ENCODE peak calls at places on chromosome 1, in four cellular contexts. J is K562, D is HepG2, O is GM12878. H is an unnamed sample.

GRCh38 chr1:7007902-7008301 is 222.6 kb downstream of the CAMTA1 start:
- DNase-seq in J (no peak), D (no peak), O (no peak), H (no peak)

GRCh38 chr1:56992318-56993136 is 26.7 kb upstream of the C8B start:
- DNase-seq in J (no peak), D (no peak), O (no peak), H (no peak)

GRCh38 chr1:3433596-3434320 is 20.7 kb upstream of the ARHGEF16 start:
- DNase-seq in J (no peak), D (no peak), O (no peak), H (no peak)

GRCh38 chr1:156804572-156805243 is 11.9 kb downstream of the SH2D2A start:
- DNase-seq in J (no peak), D (no peak), O (no peak), H (no peak)

GRCh38 chr1:48469616-48470500 is 2.1 kb downstream of the SPATA6 start:
- DNase-seq in J (no peak), D (no peak), O (no peak), H (no peak)

GRCh38 chr1:218816999-218817398 is 356.7 kb upstream of the LYPLAL1 start:
- DNase-seq in J (no peak), D (no peak), O (no peak), H (no peak)

GRCh38 chr1:34865981-34866761 is 6.6 kb upstream of the SMIM12 start:
- DNase-seq in J (peak; percentile 83), D (peak; percentile 41), O (peak; percentile 52), H (peak; percentile 98)

GRCh38 chr1:172746091-172746949 is 87.4 kb downstream of the FASLG start:
- DNase-seq in J (peak; percentile 30), D (peak; percentile 66), O (peak; percentile 70), H (no peak)

GRCh38 chr1:52955129-52955970 is 28.3 kb downstream of the SCP2 start:
- DNase-seq in J (peak; percentile 19), D (peak; percentile 18), O (no peak), H (no peak)

GRCh38 chr1:187691439-187691838 is 862.7 kb downstream of the PLA2G4A start:
- DNase-seq in J (no peak), D (peak; percentile 8), O (no peak), H (no peak)

GRCh38 chr1:212528501-212528900 is 80.1 kb upstream of the ATF3 start:
- DNase-seq in J (no peak), D (no peak), O (no peak), H (no peak)

GRCh38 chr1:160169553-160170399 is 18.4 kb downstream of the ATP1A4 start:
- DNase-seq in J (no peak), D (no peak), O (peak; percentile 71), H (peak; percentile 79)

GRCh38 chr1:43206721-43207228 is 34.6 kb downstream of the CFAP57 start:
- DNase-seq in J (no peak), D (peak; percentile 91), O (no peak), H (peak; percentile 89)
- TF ChIP-seq HDAC6 in J (no peak), D (no peak), O (no peak), H (no peak)

GRCh38 chr1:206674745-206675175 is 9.9 kb upstream of the MAPKAPK2 start:
- DNase-seq in J (no peak), D (no peak), O (no peak), H (no peak)
- TF ChIP-seq SRF in J (no peak), D (no peak), O (no peak), H (no peak)

GRCh38 chr1:28981170-28981569 is 66.8 kb downstream of the EPB41 start:
- DNase-seq in J (no peak), D (no peak), O (no peak), H (no peak)
- TF ChIP-seq HDAC6 in J (no peak), D (no peak), O (no peak), H (no peak)

DNA sequence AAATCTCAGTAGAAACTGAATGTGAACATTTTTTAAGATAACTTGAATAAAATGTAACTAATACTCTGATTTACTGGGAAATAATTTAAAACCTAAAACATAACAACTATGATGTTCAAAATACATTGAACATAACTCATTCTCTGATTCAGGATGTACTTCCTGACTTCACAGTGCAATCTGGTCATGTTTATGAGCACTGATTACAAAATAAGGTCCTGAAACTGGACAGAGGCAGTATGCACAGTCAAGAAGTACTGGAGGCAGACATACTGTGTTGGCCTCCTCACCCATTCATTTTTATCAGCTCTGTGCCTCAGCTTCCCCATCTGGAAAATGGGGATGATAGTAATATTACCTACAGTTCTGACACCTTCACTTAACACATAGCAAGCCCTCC is 651.3 kb downstream of the PTPRC start:
- DNase-seq in J (no peak), D (no peak), O (no peak), H (no peak)
- TF ChIP-seq SRF in J (no peak), D (no peak), O (no peak), H (no peak)

H was measured in H1.